ENCODE peak calls at places on chromosomes 7 and 10, in seven cellular contexts. One of them, this sample, is unnamed.

GRCh38 chr10:60237977-60238376 is 151.7 kb downstream of the ANK3 start:
- DNase-seq in IMR-90: peak
- DNase-seq in mesendoderm: no peak
- DNase-seq in brain microvascular endothelial cell: peak
- DNase-seq in GM23248: peak
- DNase-seq in cardiac muscle cell: peak
- DNase-seq in HCT116: no peak
- DNase-seq in this sample: no peak

GRCh38 chr7:14602851-14603250 is 299.7 kb downstream of the DGKB start:
- DNase-seq in IMR-90: no peak
- DNase-seq in mesendoderm: no peak
- DNase-seq in brain microvascular endothelial cell: no peak
- DNase-seq in GM23248: peak
- DNase-seq in cardiac muscle cell: no peak
- DNase-seq in HCT116: no peak
- DNase-seq in this sample: no peak

GRCh38 chr10:131195552-131196159 is 115.9 kb downstream of the TCERG1L start:
- DNase-seq in IMR-90: no peak
- DNase-seq in mesendoderm: no peak
- DNase-seq in brain microvascular endothelial cell: no peak
- DNase-seq in GM23248: no peak
- DNase-seq in cardiac muscle cell: no peak
- DNase-seq in HCT116: no peak
- DNase-seq in this sample: no peak

GRCh38 chr7:113875224-113875623 is 43.6 kb downstream of the PPP1R3A start:
- DNase-seq in IMR-90: no peak
- DNase-seq in mesendoderm: peak
- DNase-seq in brain microvascular endothelial cell: no peak
- DNase-seq in GM23248: no peak
- DNase-seq in cardiac muscle cell: no peak
- DNase-seq in HCT116: no peak
- DNase-seq in this sample: no peak

GRCh38 chr7:5591547-5591899 is 167.9 kb upstream of the TNRC18 start:
- DNase-seq in IMR-90: peak
- DNase-seq in mesendoderm: peak
- DNase-seq in brain microvascular endothelial cell: peak
- DNase-seq in GM23248: peak
- DNase-seq in cardiac muscle cell: peak
- DNase-seq in HCT116: no peak
- DNase-seq in this sample: no peak

GRCh38 chr7:47045592-47045991 is 536.3 kb downstream of the TNS3 start:
- DNase-seq in IMR-90: peak
- DNase-seq in mesendoderm: no peak
- DNase-seq in brain microvascular endothelial cell: peak
- DNase-seq in GM23248: peak
- DNase-seq in cardiac muscle cell: peak
- DNase-seq in HCT116: no peak
- DNase-seq in this sample: no peak

GRCh38 chr7:55498142-55498541 is 74.2 kb downstream of the VOPP1 start:
- DNase-seq in IMR-90: no peak
- DNase-seq in mesendoderm: no peak
- DNase-seq in brain microvascular endothelial cell: no peak
- DNase-seq in GM23248: no peak
- DNase-seq in cardiac muscle cell: no peak
- DNase-seq in HCT116: no peak
- DNase-seq in this sample: no peak

GRCh38 chr7:68058014-68058413 is 1061.4 kb downstream of the TYW1 start:
- DNase-seq in IMR-90: no peak
- DNase-seq in mesendoderm: no peak
- DNase-seq in brain microvascular endothelial cell: no peak
- DNase-seq in GM23248: no peak
- DNase-seq in cardiac muscle cell: no peak
- DNase-seq in HCT116: no peak
- DNase-seq in this sample: no peak

GRCh38 chr10:23399701-23400144 is 39.2 kb upstream of the OTUD1 start:
- DNase-seq in IMR-90: peak
- DNase-seq in mesendoderm: no peak
- DNase-seq in brain microvascular endothelial cell: peak
- DNase-seq in GM23248: peak
- DNase-seq in cardiac muscle cell: peak
- DNase-seq in HCT116: no peak
- DNase-seq in this sample: no peak

GRCh38 chr7:47294569-47295222 is 287.2 kb downstream of the TNS3 start:
- DNase-seq in IMR-90: no peak
- DNase-seq in mesendoderm: no peak
- DNase-seq in brain microvascular endothelial cell: no peak
- DNase-seq in GM23248: no peak
- DNase-seq in cardiac muscle cell: no peak
- DNase-seq in HCT116: no peak
- DNase-seq in this sample: no peak

GRCh38 chr7:889391-889790 is 13.0 kb downstream of the GET4 start:
- DNase-seq in IMR-90: no peak
- DNase-seq in mesendoderm: peak
- DNase-seq in brain microvascular endothelial cell: no peak
- DNase-seq in GM23248: no peak
- DNase-seq in cardiac muscle cell: no peak
- DNase-seq in HCT116: no peak
- DNase-seq in this sample: no peak

GRCh38 chr10:94383515-94383914 is 18.8 kb upstream of the TBC1D12 start:
- DNase-seq in IMR-90: no peak
- DNase-seq in mesendoderm: no peak
- DNase-seq in brain microvascular endothelial cell: no peak
- DNase-seq in GM23248: no peak
- DNase-seq in cardiac muscle cell: no peak
- DNase-seq in HCT116: no peak
- DNase-seq in this sample: no peak

GRCh38 chr7:20223356-20223755 is 6.2 kb upstream of the MACC1 start:
- DNase-seq in IMR-90: peak
- DNase-seq in mesendoderm: no peak
- DNase-seq in brain microvascular endothelial cell: no peak
- DNase-seq in GM23248: peak
- DNase-seq in cardiac muscle cell: no peak
- DNase-seq in HCT116: no peak
- DNase-seq in this sample: no peak

GRCh38 chr7:94698275-94698674 is 42.3 kb upstream of the SGCE start:
- DNase-seq in IMR-90: peak
- DNase-seq in mesendoderm: peak
- DNase-seq in brain microvascular endothelial cell: peak
- DNase-seq in GM23248: peak
- DNase-seq in cardiac muscle cell: peak
- DNase-seq in HCT116: peak
- DNase-seq in this sample: no peak

GRCh38 chr7:142908921-142909870 is 23.7 kb upstream of the TRPV6 start:
- DNase-seq in IMR-90: no peak
- DNase-seq in mesendoderm: peak
- DNase-seq in brain microvascular endothelial cell: no peak
- DNase-seq in GM23248: peak
- DNase-seq in cardiac muscle cell: peak
- DNase-seq in HCT116: peak
- DNase-seq in this sample: no peak

GRCh38 chr7:5699951-5700384 is 81.5 kb downstream of the RNF216 start:
- DNase-seq in IMR-90: peak
- DNase-seq in mesendoderm: peak
- DNase-seq in brain microvascular endothelial cell: peak
- DNase-seq in GM23248: no peak
- DNase-seq in cardiac muscle cell: no peak
- DNase-seq in HCT116: no peak
- DNase-seq in this sample: no peak

GRCh38 chr10:70567603-70568002 is 34.9 kb downstream of the PRF1 start:
- DNase-seq in IMR-90: no peak
- DNase-seq in mesendoderm: no peak
- DNase-seq in brain microvascular endothelial cell: no peak
- DNase-seq in GM23248: no peak
- DNase-seq in cardiac muscle cell: no peak
- DNase-seq in HCT116: no peak
- DNase-seq in this sample: no peak

GRCh38 chr10:70566515-70567290 is 35.8 kb downstream of the PRF1 start:
- DNase-seq in IMR-90: no peak
- DNase-seq in mesendoderm: no peak
- DNase-seq in brain microvascular endothelial cell: no peak
- DNase-seq in GM23248: no peak
- DNase-seq in cardiac muscle cell: no peak
- DNase-seq in HCT116: no peak
- DNase-seq in this sample: no peak

GRCh38 chr10:70571236-70571635 is 31.3 kb downstream of the PRF1 start:
- DNase-seq in IMR-90: no peak
- DNase-seq in mesendoderm: no peak
- DNase-seq in brain microvascular endothelial cell: no peak
- DNase-seq in GM23248: no peak
- DNase-seq in cardiac muscle cell: no peak
- DNase-seq in HCT116: no peak
- DNase-seq in this sample: no peak

GRCh38 chr10:70568113-70568512 is 34.4 kb downstream of the PRF1 start:
- DNase-seq in IMR-90: no peak
- DNase-seq in mesendoderm: no peak
- DNase-seq in brain microvascular endothelial cell: no peak
- DNase-seq in GM23248: no peak
- DNase-seq in cardiac muscle cell: no peak
- DNase-seq in HCT116: no peak
- DNase-seq in this sample: no peak

GRCh38 chr10:70568781-70569495 is 33.6 kb downstream of the PRF1 start:
- DNase-seq in IMR-90: no peak
- DNase-seq in mesendoderm: no peak
- DNase-seq in brain microvascular endothelial cell: no peak
- DNase-seq in GM23248: no peak
- DNase-seq in cardiac muscle cell: no peak
- DNase-seq in HCT116: no peak
- DNase-seq in this sample: no peak
- H3K27ac ChIP-seq in IMR-90: no peak
- H3K27ac ChIP-seq in mesendoderm: no peak
- H3K27ac ChIP-seq in brain microvascular endothelial cell: no peak
- H3K27ac ChIP-seq in GM23248: no peak
- H3K27ac ChIP-seq in cardiac muscle cell: no peak
- H3K27ac ChIP-seq in HCT116: no peak
- H3K27ac ChIP-seq in this sample: no peak

GRCh38 chr7:78764571-78764970 is 688.9 kb downstream of the MAGI2 start:
- DNase-seq in IMR-90: no peak
- DNase-seq in mesendoderm: no peak
- DNase-seq in brain microvascular endothelial cell: no peak
- DNase-seq in GM23248: no peak
- DNase-seq in cardiac muscle cell: no peak
- DNase-seq in HCT116: no peak
- DNase-seq in this sample: no peak

GRCh38 chr7:78768859-78769258 is 684.6 kb downstream of the MAGI2 start:
- DNase-seq in IMR-90: no peak
- DNase-seq in mesendoderm: peak
- DNase-seq in brain microvascular endothelial cell: no peak
- DNase-seq in GM23248: peak
- DNase-seq in cardiac muscle cell: no peak
- DNase-seq in HCT116: no peak
- DNase-seq in this sample: no peak

GRCh38 chr7:78769551-78770101 is 683.8 kb downstream of the MAGI2 start:
- DNase-seq in IMR-90: no peak
- DNase-seq in mesendoderm: peak
- DNase-seq in brain microvascular endothelial cell: no peak
- DNase-seq in GM23248: peak
- DNase-seq in cardiac muscle cell: no peak
- DNase-seq in HCT116: no peak
- DNase-seq in this sample: no peak

GRCh38 chr7:78762625-78763024 is 690.8 kb downstream of the MAGI2 start:
- DNase-seq in IMR-90: no peak
- DNase-seq in mesendoderm: no peak
- DNase-seq in brain microvascular endothelial cell: no peak
- DNase-seq in GM23248: no peak
- DNase-seq in cardiac muscle cell: no peak
- DNase-seq in HCT116: no peak
- DNase-seq in this sample: no peak

DNA sequence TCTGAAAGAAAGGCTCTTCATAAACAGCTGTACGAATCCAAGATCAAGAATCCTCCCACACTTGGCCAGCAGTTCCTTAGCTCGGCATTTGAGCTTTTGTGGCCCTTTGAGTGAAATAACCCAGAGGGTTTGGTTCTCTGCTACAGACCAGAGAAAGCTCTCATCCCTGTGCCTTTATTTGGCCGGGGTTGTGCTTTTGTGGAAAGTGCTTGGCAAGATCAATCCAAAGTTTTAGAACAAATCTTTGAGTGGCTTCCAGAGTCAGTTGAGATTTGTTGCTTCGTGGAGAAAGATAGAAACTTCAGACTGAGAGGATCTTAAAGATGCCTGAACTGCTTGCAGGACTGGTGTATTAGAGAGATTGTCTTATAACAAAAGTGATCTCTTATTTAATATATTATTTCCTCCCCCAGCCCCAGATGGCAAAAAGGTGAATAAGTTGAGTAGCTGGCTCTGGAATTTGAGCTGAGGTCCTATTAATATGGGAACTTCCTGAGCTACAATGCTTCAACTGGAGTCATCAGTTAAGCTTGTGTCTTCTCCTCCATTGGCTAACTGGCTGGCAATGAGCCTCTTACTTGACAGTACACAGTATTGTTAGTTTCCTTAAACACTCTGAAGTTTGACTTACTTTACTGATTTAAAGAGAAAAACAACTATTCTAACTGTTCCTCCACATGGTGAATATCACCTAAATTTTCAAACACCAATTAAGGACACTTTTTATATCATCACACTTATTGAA is 687.3 kb downstream of the MAGI2 start:
- DNase-seq in IMR-90: peak
- DNase-seq in mesendoderm: no peak
- DNase-seq in brain microvascular endothelial cell: no peak
- DNase-seq in GM23248: peak
- DNase-seq in cardiac muscle cell: no peak
- DNase-seq in HCT116: no peak
- DNase-seq in this sample: no peak
- H3K27ac ChIP-seq in IMR-90: no peak
- H3K27ac ChIP-seq in mesendoderm: no peak
- H3K27ac ChIP-seq in brain microvascular endothelial cell: no peak
- H3K27ac ChIP-seq in GM23248: no peak
- H3K27ac ChIP-seq in cardiac muscle cell: no peak
- H3K27ac ChIP-seq in HCT116: no peak
- H3K27ac ChIP-seq in this sample: no peak

GRCh38 chr10:86823565-86823964 is 67.1 kb downstream of the BMPR1A start:
- DNase-seq in IMR-90: no peak
- DNase-seq in mesendoderm: peak
- DNase-seq in brain microvascular endothelial cell: no peak
- DNase-seq in GM23248: no peak
- DNase-seq in cardiac muscle cell: no peak
- DNase-seq in HCT116: no peak
- DNase-seq in this sample: no peak
- H3K27ac ChIP-seq in IMR-90: no peak
- H3K27ac ChIP-seq in mesendoderm: no peak
- H3K27ac ChIP-seq in brain microvascular endothelial cell: no peak
- H3K27ac ChIP-seq in GM23248: no peak
- H3K27ac ChIP-seq in cardiac muscle cell: peak
- H3K27ac ChIP-seq in HCT116: no peak
- H3K27ac ChIP-seq in this sample: no peak

DNA sequence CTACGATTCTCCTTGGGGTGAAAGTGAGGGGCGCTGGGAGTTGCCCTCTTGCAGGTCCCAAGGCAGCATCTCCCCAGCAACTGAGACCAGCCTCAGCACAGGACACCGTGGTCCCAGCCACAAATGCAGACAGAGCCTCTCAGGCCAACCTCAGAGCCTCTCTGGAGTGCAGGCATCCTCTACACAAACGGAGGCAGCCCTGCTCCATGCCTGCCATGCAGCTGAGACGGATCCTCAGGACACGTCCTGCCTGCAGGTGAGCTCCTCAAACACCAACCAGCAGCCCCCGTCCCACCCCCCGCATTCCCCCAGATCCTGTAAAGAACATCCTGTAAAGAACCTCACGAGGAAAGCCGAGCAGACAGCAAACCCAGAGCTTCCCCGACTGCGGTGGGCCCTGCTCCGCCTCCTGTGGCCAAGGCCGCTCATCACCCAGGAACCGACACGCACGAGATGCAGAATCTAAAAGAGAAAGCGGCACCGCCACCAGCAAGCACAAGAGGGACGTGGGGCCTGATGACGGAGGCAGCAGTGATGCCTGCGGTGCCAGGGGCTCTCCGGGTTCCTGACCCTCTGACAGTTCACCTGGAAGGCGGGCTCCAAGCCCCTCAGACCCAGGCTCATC is 186.9 kb downstream of the PTPRN2 start:
- DNase-seq in IMR-90: no peak
- DNase-seq in mesendoderm: no peak
- DNase-seq in brain microvascular endothelial cell: no peak
- DNase-seq in GM23248: no peak
- DNase-seq in cardiac muscle cell: no peak
- DNase-seq in HCT116: no peak
- DNase-seq in this sample: no peak
- H3K27ac ChIP-seq in IMR-90: no peak
- H3K27ac ChIP-seq in mesendoderm: no peak
- H3K27ac ChIP-seq in brain microvascular endothelial cell: no peak
- H3K27ac ChIP-seq in GM23248: no peak
- H3K27ac ChIP-seq in cardiac muscle cell: no peak
- H3K27ac ChIP-seq in HCT116: no peak
- H3K27ac ChIP-seq in this sample: no peak

This sample was measured in epithelial cell of prostate.